ENCODE peak calls at places on chromosomes 13 and 19, in four cellular contexts. E is IMR-90, L is right lobe of liver, T is uterus. Y is an unnamed sample.

GRCh38 chr13:104106705-104107393 is 1040.6 kb upstream of the SLC10A2 start:
- DNase-seq in E (peak; percentile 20), T (no peak), L (no peak), Y (no peak)

GRCh38 chr13:114044486-114044885 is 70.6 kb upstream of the C13orf46 start:
- DNase-seq in L (no peak), E (peak; percentile 40), T (peak; percentile 57), Y (no peak)

GRCh38 chr19:16836115-16836905 is 7.1 kb downstream of the SIN3B start:
- DNase-seq in T (peak; percentile 35), L (no peak), E (peak; percentile 39), Y (no peak)

GRCh38 chr19:16608290-16608704 is 19.7 kb downstream of the MED26 start:
- DNase-seq in E (peak; percentile 91), T (peak; percentile 70), L (no peak), Y (no peak)

GRCh38 chr19:49150944-49151243 is 4.3 kb downstream of the HRC start:
- DNase-seq in L (no peak), E (no peak), T (no peak), Y (no peak)

GRCh38 chr13:109794095-109794494 is 7.7 kb upstream of the IRS2 start:
- DNase-seq in T (no peak), E (no peak), L (no peak), Y (no peak)

GRCh38 chr19:32387701-32388392 is 17.7 kb upstream of the DPY19L3 start:
- DNase-seq in E (peak; percentile 62), T (peak; percentile 35), L (no peak), Y (peak; percentile 20)

GRCh38 chr19:5191091-5191490 is 149.5 kb downstream of the PTPRS start:
- DNase-seq in T (no peak), E (no peak), L (no peak), Y (no peak)

GRCh38 chr13:83941669-83942335 is 59.5 kb upstream of the SLITRK1 start:
- DNase-seq in L (no peak), E (no peak), T (no peak), Y (no peak)

GRCh38 chr19:28012361-28012760 is 1200.6 kb downstream of the UQCRFS1 start:
- DNase-seq in L (no peak), T (no peak), E (no peak), Y (no peak)

GRCh38 chr13:29802621-29803020 is 47.8 kb downstream of the UBL3 start:
- DNase-seq in T (no peak), L (no peak), E (peak; percentile 32), Y (no peak)

GRCh38 chr19:8611890-8612806 is 1.6 kb upstream of the ADAMTS10 start:
- DNase-seq in L (no peak), E (peak; percentile 66), T (peak; percentile 71), Y (peak; percentile 83)

GRCh38 chr13:37136187-37136586 is 30.7 kb upstream of the CSNK1A1L start:
- DNase-seq in T (no peak), L (no peak), E (peak; percentile 17), Y (no peak)

GRCh38 chr13:94548382-94549240 is 47.3 kb downstream of the TGDS start:
- DNase-seq in E (peak; percentile 29), L (peak; percentile 68), T (peak; percentile 53), Y (peak; percentile 21)

GRCh38 chr13:31848621-31849020 is 109.3 kb downstream of the RXFP2 start:
- DNase-seq in E (no peak), L (no peak), T (no peak), Y (no peak)
- TF ChIP-seq POLR2A in E (no peak), L (no peak), T (no peak), Y (no peak)

DNA sequence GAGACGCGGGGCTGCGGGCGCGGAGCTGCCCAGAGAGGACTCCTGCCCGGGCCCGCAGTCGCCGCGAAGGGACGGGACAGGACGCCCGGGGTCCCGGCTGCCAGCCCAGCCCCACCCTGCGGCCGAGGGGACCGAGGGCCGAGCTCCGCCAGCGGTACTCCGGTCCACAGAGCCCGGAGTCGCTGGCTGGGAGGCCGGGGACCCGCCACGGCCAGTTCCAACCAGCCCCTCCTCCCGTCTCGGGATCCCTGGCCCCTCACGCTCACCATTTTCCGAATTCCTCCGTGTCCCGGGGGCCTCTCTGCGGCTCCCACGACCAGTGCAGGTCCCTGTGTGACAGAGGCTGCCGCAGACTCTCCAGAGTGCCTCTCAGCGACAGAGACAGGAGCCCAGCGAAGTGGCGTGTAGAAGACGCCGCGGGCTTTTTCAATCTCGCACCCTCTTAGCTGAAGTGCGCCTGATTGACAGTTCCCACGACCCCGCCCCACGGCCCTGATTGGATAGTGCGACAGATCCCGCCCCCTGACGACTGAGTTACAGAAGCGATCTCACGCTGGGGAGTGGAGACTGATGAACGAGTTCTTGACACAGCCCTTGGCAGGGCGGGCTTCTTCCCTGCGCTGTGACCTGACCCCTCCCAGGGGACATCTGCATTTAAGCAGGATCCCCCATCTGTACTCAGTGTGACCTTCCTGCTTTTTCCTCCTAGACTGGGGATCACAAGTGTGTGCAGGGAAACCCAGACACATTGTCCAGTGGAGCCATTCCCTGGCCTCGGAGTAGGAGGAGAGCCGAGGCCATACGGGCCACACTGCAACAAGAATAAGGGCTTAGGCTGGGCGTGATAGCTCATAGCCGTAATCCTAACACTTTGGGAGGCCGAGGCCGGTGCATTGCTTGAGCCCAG is 44.0 kb downstream of the ZNF823 start:
- DNase-seq in L (peak; percentile 94), E (peak; percentile 86), T (peak; percentile 95), Y (peak; percentile 83)
- TF ChIP-seq POLR2A in L (peak; percentile 38), E (no peak), T (peak; percentile 63), Y (peak; percentile 82)

GRCh38 chr19:18338471-18339001 is 1.9 kb upstream of the PGPEP1 start:
- DNase-seq in E (no peak), T (no peak), L (no peak), Y (no peak)

GRCh38 chr19:18340990-18341868 is 831 bp downstream of the PGPEP1 start:
- DNase-seq in T (peak; percentile 48), L (peak; percentile 84), E (peak; percentile 42), Y (peak; percentile 82)

GRCh38 chr19:18342090-18342632 is 1.8 kb downstream of the PGPEP1 start:
- DNase-seq in L (no peak), E (no peak), T (no peak), Y (no peak)

GRCh38 chr19:18339703-18340102 is 695 bp upstream of the PGPEP1 start:
- DNase-seq in L (no peak), T (no peak), E (peak; percentile 25), Y (peak; percentile 42)

DNA sequence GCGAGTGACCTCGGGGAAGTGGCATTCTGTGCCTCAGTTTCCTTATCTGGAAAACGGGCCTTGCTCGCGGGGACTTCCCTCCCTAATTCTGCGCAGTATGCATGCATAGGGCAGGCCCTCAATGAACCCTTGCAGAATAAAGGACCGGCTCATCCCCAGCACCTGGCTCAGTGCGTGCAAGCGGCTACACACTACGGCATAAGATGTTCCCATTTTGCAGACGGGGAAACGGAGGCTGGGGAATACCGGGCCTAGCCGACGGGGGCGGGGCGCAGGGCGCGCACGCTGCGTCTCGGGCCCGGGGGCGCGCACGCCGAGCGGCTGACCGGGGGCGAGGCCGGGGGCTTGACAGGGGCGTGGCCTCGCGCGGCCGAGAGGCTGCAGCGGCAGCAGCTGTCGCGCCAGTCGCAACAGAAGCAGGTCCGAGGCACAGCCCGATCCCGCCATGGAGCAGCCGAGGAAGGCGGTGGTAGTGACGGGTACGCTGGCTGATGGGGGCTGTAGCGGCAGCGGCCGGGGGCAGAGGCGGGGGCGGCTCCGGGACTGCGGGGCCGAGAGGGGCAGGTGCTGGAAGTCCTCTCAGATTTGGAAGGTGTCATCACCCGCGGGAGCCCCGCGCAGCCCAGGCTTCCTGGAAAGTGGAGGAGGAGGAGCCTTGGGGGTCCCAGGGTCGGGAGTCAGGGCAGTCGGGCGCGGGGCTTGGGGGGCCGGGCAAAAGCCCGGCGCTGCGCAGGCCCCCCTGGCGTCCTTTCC is at the start of gene PGPEP1:
- DNase-seq in L (peak; percentile 76), E (peak; percentile 41), T (peak; percentile 72), Y (peak; percentile 68)
- TF ChIP-seq POLR2A in L (peak; percentile 52), E (no peak), T (peak; percentile 65), Y (peak; percentile 76)

DNA sequence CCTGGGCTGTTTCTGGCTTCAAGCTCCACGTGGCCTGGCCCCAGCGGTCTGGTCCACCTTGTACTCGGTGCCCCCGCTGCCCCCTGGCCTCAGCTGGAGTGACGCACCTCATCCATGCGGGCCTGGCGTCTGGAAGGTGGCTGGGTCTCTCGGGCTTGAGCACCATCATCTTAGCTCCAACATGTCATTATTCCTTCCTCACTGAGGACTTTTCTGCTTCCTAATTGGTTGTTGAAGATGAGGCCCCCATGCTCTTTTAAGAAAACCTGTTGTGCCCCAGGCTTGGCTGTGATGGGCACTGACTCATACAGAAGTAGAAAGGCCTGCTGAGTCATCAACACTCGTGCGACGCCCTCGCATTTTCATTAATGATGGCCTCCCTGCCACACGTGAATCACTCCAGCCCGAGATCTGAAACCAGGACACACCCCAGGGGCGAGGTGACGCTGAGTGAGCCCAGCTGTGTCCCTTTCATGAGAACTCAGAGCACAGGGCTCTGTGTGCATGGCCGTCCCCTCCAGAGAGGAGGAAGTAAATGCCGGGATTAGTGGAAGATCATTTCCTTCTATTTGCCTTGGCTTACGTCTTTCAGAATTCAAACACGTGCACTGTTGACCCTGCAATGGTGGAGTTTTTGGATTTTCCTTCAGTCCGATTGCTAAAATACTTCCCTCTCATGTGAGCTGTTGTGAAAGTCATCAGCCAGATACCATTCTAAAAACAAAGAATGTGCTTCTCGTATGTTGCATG is 14.0 kb upstream of the GJA3 start:
- DNase-seq in E (peak; percentile 99), T (peak; percentile 61), L (no peak), Y (peak; percentile 84)
- TF ChIP-seq POLR2A in E (peak; percentile 70), T (no peak), L (no peak), Y (no peak)

GRCh38 chr19:17847538-17848366 is at the start of gene JAK3:
- DNase-seq in T (no peak), L (peak; percentile 75), E (peak; percentile 46), Y (no peak)
- TF ChIP-seq POLR2A in T (no peak), L (no peak), E (no peak), Y (no peak)

GRCh38 chr19:36152886-36153525 is 759 bp upstream of the COX7A1 start:
- DNase-seq in L (no peak), E (peak; percentile 13), T (no peak), Y (no peak)

GRCh38 chr19:36152061-36152885 is at the start of gene COX7A1:
- DNase-seq in E (no peak), L (peak; percentile 64), T (peak; percentile 71), Y (no peak)

GRCh38 chr19:36150586-36150985 is 1.7 kb downstream of the COX7A1 start:
- DNase-seq in E (no peak), L (no peak), T (no peak), Y (no peak)

GRCh38 chr19:36149673-36150406 is 2.4 kb downstream of the COX7A1 start:
- DNase-seq in L (no peak), T (no peak), E (no peak), Y (no peak)

GRCh38 chr19:36151144-36152051 is 849 bp downstream of the COX7A1 start:
- DNase-seq in L (no peak), E (no peak), T (peak; percentile 68), Y (no peak)
- TF ChIP-seq POLR2A in L (no peak), E (no peak), T (peak; percentile 47), Y (no peak)

GRCh38 chr19:53365899-53366493 is 491 bp downstream of the ZNF525 start:
- DNase-seq in E (no peak), T (no peak), L (no peak), Y (no peak)

GRCh38 chr19:53365134-53365898 is at the start of gene ZNF525:
- DNase-seq in L (peak; percentile 93), E (peak; percentile 59), T (peak; percentile 92), Y (peak; percentile 90)
- TF ChIP-seq POLR2A in L (no peak), E (peak; percentile 49), T (peak; percentile 44), Y (peak; percentile 84)

GRCh38 chr19:10870501-10870954 is 825 bp upstream of the CARM1 start:
- DNase-seq in T (no peak), E (no peak), L (no peak), Y (no peak)
- TF ChIP-seq POLR2A in T (no peak), E (no peak), L (no peak), Y (peak; percentile 19)

GRCh38 chr19:18433039-18433691 is 4.8 kb downstream of the ISYNA1 start:
- DNase-seq in E (no peak), T (peak; percentile 64), L (no peak), Y (no peak)
- TF ChIP-seq POLR2A in E (no peak), T (no peak), L (no peak), Y (no peak)

GRCh38 chr19:43595999-43596841 is at the start of the genes IRGQ and ZNF576:
- DNase-seq in E (peak; percentile 99), L (peak; percentile 100), T (peak; percentile 100), Y (peak; percentile 99)
- TF ChIP-seq POLR2A in E (peak; percentile 78), L (peak; percentile 86), T (peak; percentile 89), Y (peak; percentile 71)

Y was measured in H54.